ENCODE peak calls at places on chromosomes 6 and 20, in ten cellular contexts. X is lower lobe of right lung; W is lower leg skin; Z is SK-N-DZ; A is NCI-H774; E is RWPE1; S is H7; R is left cardiac atrium; O is CD4-positive, alpha-beta memory T cell; C is activated naive CD8-positive, alpha-beta T cell treated with anti-CD3 and anti-CD28 coated beads for 36 hours. Y is an unnamed sample.

GRCh38 chr6:54920628-54921027 is 74.1 kb downstream of the FAM83B start:
- DNase-seq in C (no peak), R (no peak), X (no peak), E (no peak), S (no peak), W (no peak), Z (no peak), A (no peak), O (no peak), Y (no peak)

GRCh38 chr20:20095114-20095872 is 43.0 kb downstream of the CFAP61 start:
- DNase-seq in C (no peak), A (no peak), O (no peak), Z (no peak), W (no peak), X (no peak), R (no peak), E (no peak), S (no peak), Y (peak)

GRCh38 chr6:45965007-45965406 is 50.7 kb downstream of the CLIC5 start:
- DNase-seq in O (no peak), R (no peak), S (no peak), C (no peak), W (no peak), X (no peak), E (no peak), A (peak), Z (no peak), Y (no peak)

GRCh38 chr6:116579143-116579542 is 7.8 kb downstream of the RWDD1 start:
- DNase-seq in A (no peak), Z (no peak), E (no peak), X (no peak), W (no peak), S (no peak), O (no peak), C (no peak), R (no peak), Y (no peak)

GRCh38 chr20:252801-253200 is 4.7 kb upstream of the DEFB132 start:
- DNase-seq in X (no peak), C (no peak), A (no peak), S (no peak), R (no peak), E (no peak), O (no peak), Z (no peak), W (no peak), Y (no peak)

GRCh38 chr6:106257195-106257594 is 68.4 kb downstream of the ATG5 start:
- DNase-seq in W (no peak), A (no peak), S (no peak), X (no peak), O (no peak), Z (peak), C (no peak), R (no peak), E (peak), Y (no peak)

GRCh38 chr6:150267686-150268561 is 100.9 kb upstream of the IYD start:
- DNase-seq in A (no peak), X (peak), O (no peak), R (no peak), C (no peak), W (peak), E (peak), S (no peak), Z (no peak), Y (peak)

GRCh38 chr6:87553159-87553765 is 36.5 kb downstream of the RARS2 start:
- DNase-seq in Z (no peak), C (no peak), E (no peak), S (no peak), O (no peak), X (no peak), R (no peak), W (no peak), A (no peak), Y (no peak)

GRCh38 chr6:169223006-169223405 is 30.6 kb downstream of the THBS2 start:
- DNase-seq in R (no peak), Z (no peak), A (no peak), E (no peak), C (no peak), O (no peak), W (no peak), S (peak), X (no peak), Y (no peak)

GRCh38 chr6:105209950-105210706 is 30.3 kb upstream of the POPDC3 start:
- DNase-seq in R (no peak), O (no peak), A (no peak), S (no peak), X (no peak), Z (no peak), W (no peak), C (no peak), E (peak), Y (no peak)

GRCh38 chr20:50344232-50345071 is 153.8 kb downstream of the CEBPB start:
- DNase-seq in C (no peak), X (no peak), Z (no peak), S (peak), A (no peak), R (no peak), O (no peak), E (no peak), W (peak), Y (no peak)

GRCh38 chr6:116385911-116386310 is 15.2 kb downstream of the DSE start:
- DNase-seq in Z (no peak), X (no peak), C (no peak), R (no peak), O (no peak), W (no peak), E (no peak), S (no peak), A (no peak), Y (no peak)

GRCh38 chr20:39164642-39165041 is 202.5 kb downstream of the DHX35 start:
- DNase-seq in Z (no peak), C (no peak), X (no peak), O (no peak), A (no peak), E (no peak), W (no peak), R (no peak), S (no peak), Y (peak)

GRCh38 chr6:116536216-116536621 is 9.3 kb downstream of the TRAPPC3L start:
- DNase-seq in S (peak), O (peak), W (no peak), A (peak), R (no peak), Z (peak), E (peak), X (no peak), C (no peak), Y (peak)

GRCh38 chr6:159169193-159169555 is at the start of gene FNDC1:
- DNase-seq in O (peak), X (peak), R (peak), S (peak), A (peak), C (peak), W (no peak), Z (no peak), E (peak), Y (peak)

GRCh38 chr6:17149581-17149980 is 47.7 kb downstream of the STMND1 start:
- DNase-seq in S (no peak), Z (peak), W (no peak), R (no peak), E (no peak), C (no peak), A (no peak), O (no peak), X (no peak), Y (peak)

GRCh38 chr6:152603911-152604310 is 33.3 kb downstream of the SYNE1 start:
- DNase-seq in S (no peak), O (no peak), E (no peak), A (no peak), X (no peak), R (no peak), Z (no peak), W (no peak), C (no peak), Y (no peak)

GRCh38 chr6:29626948-29627761 is 5.8 kb downstream of the GABBR1 start:
- DNase-seq in A (no peak), E (no peak), W (no peak), C (no peak), S (peak), X (no peak), O (no peak), R (peak), Z (no peak), Y (peak)

GRCh38 chr20:21225215-21225947 is 77.8 kb upstream of the XRN2 start:
- DNase-seq in C (no peak), X (no peak), A (no peak), R (no peak), Z (no peak), S (no peak), E (no peak), O (no peak), W (no peak), Y (no peak)

GRCh38 chr20:380763-381580 is 412 bp downstream of the TRIB3 start:
- DNase-seq in O (peak), A (peak), R (peak), W (peak), E (peak), C (peak), S (peak), X (peak), Z (peak), Y (peak)

GRCh38 chr6:7235712-7236311 is 77.2 kb downstream of the SSR1 start:
- DNase-seq in A (peak), X (no peak), C (no peak), E (peak), Z (no peak), W (no peak), O (no peak), S (no peak), R (no peak), Y (no peak)

GRCh38 chr6:134245041-134245440 is 72.9 kb downstream of the SGK1 start:
- DNase-seq in E (no peak), O (no peak), S (no peak), W (no peak), X (no peak), C (no peak), R (no peak), A (no peak), Z (no peak), Y (no peak)

GRCh38 chr6:3347826-3348225 is 89.1 kb downstream of the PSMG4 start:
- DNase-seq in C (no peak), A (no peak), Z (no peak), S (no peak), O (no peak), X (no peak), R (no peak), E (no peak), W (no peak), Y (no peak)

GRCh38 chr6:166520905-166521834 is 65.3 kb downstream of the RAMACL start:
- DNase-seq in A (no peak), W (no peak), C (no peak), X (no peak), S (no peak), O (no peak), R (no peak), E (no peak), Z (no peak), Y (no peak)

GRCh38 chr6:144219056-144219685 is 66.0 kb upstream of the UTRN start:
- DNase-seq in S (peak), Z (peak), A (peak), X (no peak), O (peak), R (no peak), C (no peak), W (no peak), E (peak), Y (peak)

GRCh38 chr6:168132531-168133184 is 53.6 kb upstream of the FRMD1 start:
- DNase-seq in O (no peak), A (no peak), C (no peak), W (peak), X (no peak), R (peak), Z (peak), S (peak), E (peak), Y (peak)

GRCh38 chr6:129634411-129635230 is 75.4 kb downstream of the ARHGAP18 start:
- DNase-seq in X (no peak), Z (no peak), R (no peak), W (no peak), E (no peak), O (no peak), S (no peak), A (no peak), C (no peak), Y (no peak)

GRCh38 chr6:90025418-90026089 is 131.3 kb downstream of the GJA10 start:
- DNase-seq in Z (peak), X (no peak), C (peak), A (no peak), O (no peak), E (peak), W (no peak), S (no peak), R (no peak), Y (no peak)

GRCh38 chr20:48674461-48674860 is 153.3 kb downstream of the PREX1 start:
- DNase-seq in O (no peak), S (no peak), W (no peak), R (no peak), A (no peak), X (no peak), Z (no peak), C (no peak), E (no peak), Y (no peak)

Y was measured in NCI-H82.